ENCODE peak calls at places on chromosomes 3 and 15, in five cellular contexts. A, H, L, B and Y are unnamed samples.

GRCh38 chr3:127427169-127427655 is 139.4 kb upstream of the PRR20G start:
- DNase-seq in A (no peak), B (no peak), H (no peak), L (no peak), Y (no peak)

GRCh38 chr15:45635763-45636292 is 999 bp downstream of the SQOR start:
- DNase-seq in B (no peak), L (no peak), A (no peak), H (no peak), Y (no peak)

GRCh38 chr15:35980719-35981118 is 434.8 kb upstream of the DPH6 start:
- DNase-seq in H (no peak), B (no peak), A (no peak), L (peak; percentile 20), Y (no peak)

GRCh38 chr3:140910860-140911259 is 30.8 kb upstream of the SLC25A36 start:
- DNase-seq in B (no peak), L (no peak), A (no peak), H (no peak), Y (peak; percentile 74)

GRCh38 chr3:69490971-69491370 is 105.1 kb upstream of the FRMD4B start:
- DNase-seq in L (no peak), B (no peak), H (no peak), A (no peak), Y (peak; percentile 43)

GRCh38 chr15:93072011-93072410 is 17.0 kb downstream of the RGMA start:
- DNase-seq in A (no peak), B (no peak), L (no peak), H (no peak), Y (peak; percentile 51)

GRCh38 chr3:156826144-156826895 is at the start of gene LEKR1:
- DNase-seq in B (peak; percentile 90), L (peak; percentile 84), H (peak; percentile 78), A (peak; percentile 79), Y (peak; percentile 83)

GRCh38 chr15:77538793-77539487 is 93.8 kb downstream of the LINGO1 start:
- DNase-seq in H (no peak), L (no peak), A (no peak), B (no peak), Y (no peak)

GRCh38 chr3:171417813-171418212 is 42.4 kb downstream of the TNIK start:
- DNase-seq in B (no peak), L (peak; percentile 59), H (no peak), A (no peak), Y (no peak)

GRCh38 chr15:69034352-69034751 is 19.9 kb downstream of the NOX5 start:
- DNase-seq in B (no peak), A (peak; percentile 21), H (no peak), L (peak; percentile 87), Y (no peak)

GRCh38 chr3:160840590-160840989 is 84.6 kb downstream of the PPM1L start:
- DNase-seq in H (no peak), B (no peak), A (no peak), L (no peak), Y (no peak)

GRCh38 chr15:99164119-99164518 is 59.2 kb downstream of the SYNM start:
- DNase-seq in H (no peak), A (no peak), L (no peak), B (no peak), Y (no peak)

GRCh38 chr3:46461971-46462910 is 2.5 kb downstream of the LTF start:
- DNase-seq in B (no peak), A (no peak), L (no peak), H (no peak), Y (no peak)

GRCh38 chr3:45480218-45480617 is 91.8 kb downstream of the LARS2 start:
- DNase-seq in B (no peak), L (peak; percentile 15), A (no peak), H (no peak), Y (no peak)

GRCh38 chr15:33068007-33068441 is 126.5 kb downstream of the FMN1 start:
- DNase-seq in B (peak; percentile 90), A (peak; percentile 8), H (peak; percentile 2), L (no peak), Y (peak; percentile 28)